ENCODE peak calls at places on chromosomes 7 and 10, in nine cellular contexts. One of them, this sample, is unnamed.

GRCh38 chr10:110426294-110427153 is 71.2 kb upstream of the DUSP5 start:
- DNase-seq in SK-N-SH: no peak
- DNase-seq in GM12865: peak
- DNase-seq in tibial nerve: peak
- DNase-seq in CD8-positive, alpha-beta T cell: no peak
- DNase-seq in dorsolateral prefrontal cortex: no peak
- DNase-seq in A549: peak
- DNase-seq in cardiac muscle cell: peak
- DNase-seq in psoas muscle: no peak
- DNase-seq in this sample: peak

GRCh38 chr7:85125679-85126078 is 61.2 kb downstream of the SEMA3D start:
- DNase-seq in psoas muscle: no peak
- DNase-seq in A549: no peak
- DNase-seq in CD8-positive, alpha-beta T cell: no peak
- DNase-seq in GM12865: no peak
- DNase-seq in cardiac muscle cell: no peak
- DNase-seq in SK-N-SH: peak
- DNase-seq in dorsolateral prefrontal cortex: no peak
- DNase-seq in tibial nerve: no peak
- DNase-seq in this sample: peak

GRCh38 chr10:3173173-3173878 is 744 bp upstream of the PITRM1 start:
- DNase-seq in A549: peak
- DNase-seq in dorsolateral prefrontal cortex: no peak
- DNase-seq in SK-N-SH: no peak
- DNase-seq in cardiac muscle cell: no peak
- DNase-seq in CD8-positive, alpha-beta T cell: no peak
- DNase-seq in GM12865: peak
- DNase-seq in tibial nerve: no peak
- DNase-seq in psoas muscle: no peak
- DNase-seq in this sample: no peak

GRCh38 chr10:132058793-132059759 is 6.7 kb upstream of the JAKMIP3 start:
- DNase-seq in cardiac muscle cell: no peak
- DNase-seq in A549: no peak
- DNase-seq in CD8-positive, alpha-beta T cell: no peak
- DNase-seq in GM12865: no peak
- DNase-seq in psoas muscle: no peak
- DNase-seq in dorsolateral prefrontal cortex: no peak
- DNase-seq in SK-N-SH: no peak
- DNase-seq in tibial nerve: no peak
- DNase-seq in this sample: no peak

GRCh38 chr10:49502358-49502757 is 36.6 kb downstream of the ERCC6 start:
- DNase-seq in CD8-positive, alpha-beta T cell: no peak
- DNase-seq in tibial nerve: no peak
- DNase-seq in psoas muscle: no peak
- DNase-seq in GM12865: no peak
- DNase-seq in SK-N-SH: no peak
- DNase-seq in dorsolateral prefrontal cortex: no peak
- DNase-seq in cardiac muscle cell: peak
- DNase-seq in A549: no peak
- DNase-seq in this sample: peak

GRCh38 chr7:118312966-118313365 is 88.5 kb downstream of the ANKRD7 start:
- DNase-seq in tibial nerve: no peak
- DNase-seq in cardiac muscle cell: no peak
- DNase-seq in psoas muscle: no peak
- DNase-seq in dorsolateral prefrontal cortex: no peak
- DNase-seq in GM12865: peak
- DNase-seq in SK-N-SH: no peak
- DNase-seq in CD8-positive, alpha-beta T cell: no peak
- DNase-seq in A549: no peak
- DNase-seq in this sample: no peak

GRCh38 chr7:93249749-93250148 is 17.6 kb downstream of the VPS50 start:
- DNase-seq in GM12865: no peak
- DNase-seq in A549: no peak
- DNase-seq in psoas muscle: no peak
- DNase-seq in cardiac muscle cell: peak
- DNase-seq in SK-N-SH: no peak
- DNase-seq in CD8-positive, alpha-beta T cell: no peak
- DNase-seq in dorsolateral prefrontal cortex: no peak
- DNase-seq in tibial nerve: no peak
- DNase-seq in this sample: no peak

GRCh38 chr10:51667992-51668689 is 31.3 kb downstream of the CSTF2T start:
- DNase-seq in dorsolateral prefrontal cortex: no peak
- DNase-seq in cardiac muscle cell: peak
- DNase-seq in SK-N-SH: peak
- DNase-seq in tibial nerve: no peak
- DNase-seq in CD8-positive, alpha-beta T cell: no peak
- DNase-seq in GM12865: no peak
- DNase-seq in psoas muscle: no peak
- DNase-seq in A549: no peak
- DNase-seq in this sample: peak

GRCh38 chr7:322111-322671 is 32.2 kb downstream of the FOXL3 start:
- DNase-seq in dorsolateral prefrontal cortex: peak
- DNase-seq in psoas muscle: peak
- DNase-seq in CD8-positive, alpha-beta T cell: peak
- DNase-seq in SK-N-SH: peak
- DNase-seq in A549: peak
- DNase-seq in tibial nerve: peak
- DNase-seq in GM12865: peak
- DNase-seq in cardiac muscle cell: peak
- DNase-seq in this sample: peak

GRCh38 chr7:35035511-35035921 is 1.8 kb downstream of the DPY19L1 start:
- DNase-seq in A549: peak
- DNase-seq in dorsolateral prefrontal cortex: peak
- DNase-seq in cardiac muscle cell: peak
- DNase-seq in tibial nerve: no peak
- DNase-seq in CD8-positive, alpha-beta T cell: peak
- DNase-seq in GM12865: peak
- DNase-seq in SK-N-SH: no peak
- DNase-seq in psoas muscle: no peak
- DNase-seq in this sample: peak

GRCh38 chr10:66795871-66796270 is 130.0 kb upstream of the LRRTM3 start:
- DNase-seq in tibial nerve: no peak
- DNase-seq in A549: no peak
- DNase-seq in SK-N-SH: no peak
- DNase-seq in CD8-positive, alpha-beta T cell: no peak
- DNase-seq in GM12865: no peak
- DNase-seq in psoas muscle: no peak
- DNase-seq in dorsolateral prefrontal cortex: no peak
- DNase-seq in cardiac muscle cell: no peak
- DNase-seq in this sample: no peak

GRCh38 chr10:6195376-6195775 is 7.4 kb upstream of the PFKFB3 start:
- DNase-seq in dorsolateral prefrontal cortex: no peak
- DNase-seq in SK-N-SH: no peak
- DNase-seq in tibial nerve: no peak
- DNase-seq in A549: no peak
- DNase-seq in psoas muscle: no peak
- DNase-seq in CD8-positive, alpha-beta T cell: no peak
- DNase-seq in cardiac muscle cell: peak
- DNase-seq in GM12865: no peak
- DNase-seq in this sample: peak

GRCh38 chr7:82818091-82818620 is 344.5 kb downstream of the PCLO start:
- DNase-seq in cardiac muscle cell: no peak
- DNase-seq in A549: no peak
- DNase-seq in dorsolateral prefrontal cortex: no peak
- DNase-seq in SK-N-SH: no peak
- DNase-seq in psoas muscle: no peak
- DNase-seq in tibial nerve: no peak
- DNase-seq in GM12865: no peak
- DNase-seq in CD8-positive, alpha-beta T cell: no peak
- DNase-seq in this sample: no peak

GRCh38 chr10:103605359-103606156 is 112.1 kb downstream of the NEURL1 start:
- DNase-seq in SK-N-SH: peak
- DNase-seq in CD8-positive, alpha-beta T cell: peak
- DNase-seq in psoas muscle: peak
- DNase-seq in dorsolateral prefrontal cortex: peak
- DNase-seq in tibial nerve: peak
- DNase-seq in cardiac muscle cell: peak
- DNase-seq in GM12865: peak
- DNase-seq in A549: peak
- DNase-seq in this sample: peak

GRCh38 chr10:43133196-43133808 is 4.9 kb upstream of the CSGALNACT2 start:
- DNase-seq in psoas muscle: no peak
- DNase-seq in SK-N-SH: no peak
- DNase-seq in dorsolateral prefrontal cortex: no peak
- DNase-seq in GM12865: no peak
- DNase-seq in A549: no peak
- DNase-seq in tibial nerve: peak
- DNase-seq in CD8-positive, alpha-beta T cell: peak
- DNase-seq in cardiac muscle cell: no peak
- DNase-seq in this sample: no peak

GRCh38 chr7:55308186-55308929 is 56.8 kb upstream of the LANCL2 start:
- DNase-seq in SK-N-SH: no peak
- DNase-seq in cardiac muscle cell: peak
- DNase-seq in GM12865: no peak
- DNase-seq in dorsolateral prefrontal cortex: no peak
- DNase-seq in psoas muscle: no peak
- DNase-seq in tibial nerve: no peak
- DNase-seq in A549: no peak
- DNase-seq in CD8-positive, alpha-beta T cell: no peak
- DNase-seq in this sample: peak

DNA sequence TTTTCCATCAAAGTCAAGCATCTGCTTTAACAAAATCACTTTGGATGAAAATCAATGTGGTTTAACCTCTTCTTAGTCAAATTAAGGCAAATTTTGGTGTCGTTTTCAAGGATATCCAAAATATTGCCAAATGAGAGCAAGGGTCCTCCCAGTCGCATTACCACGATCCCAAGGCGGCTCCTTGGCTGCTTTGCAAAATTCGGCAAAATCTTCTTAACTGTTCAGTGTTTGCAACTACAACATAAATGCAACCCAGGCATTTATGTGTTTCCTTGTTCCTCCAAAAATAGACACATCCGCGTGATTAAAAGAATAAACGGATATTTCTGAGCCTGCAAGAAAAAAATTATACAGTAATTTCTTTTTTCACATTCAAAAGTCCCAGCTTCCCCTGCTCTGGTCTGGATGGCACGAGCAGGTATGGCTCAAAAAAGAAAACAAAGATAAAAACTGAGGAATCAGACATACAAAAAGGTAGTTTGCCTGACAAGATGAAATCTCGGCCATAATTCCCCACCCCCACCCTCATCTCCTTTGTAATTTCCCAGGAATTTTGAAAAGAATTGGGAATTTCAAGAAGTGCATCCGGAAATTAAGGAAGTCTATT is 6.1 kb downstream of the SKIDA1 start:
- DNase-seq in GM12865: no peak
- DNase-seq in dorsolateral prefrontal cortex: no peak
- DNase-seq in SK-N-SH: no peak
- DNase-seq in tibial nerve: no peak
- DNase-seq in A549: no peak
- DNase-seq in cardiac muscle cell: no peak
- DNase-seq in CD8-positive, alpha-beta T cell: no peak
- DNase-seq in psoas muscle: no peak
- DNase-seq in this sample: no peak
- H3K4me3 ChIP-seq in GM12865: peak
- H3K4me3 ChIP-seq in dorsolateral prefrontal cortex: peak
- H3K4me3 ChIP-seq in SK-N-SH: peak
- H3K4me3 ChIP-seq in tibial nerve: peak
- H3K4me3 ChIP-seq in A549: peak
- H3K4me3 ChIP-seq in cardiac muscle cell: peak
- H3K4me3 ChIP-seq in CD8-positive, alpha-beta T cell: no peak
- H3K4me3 ChIP-seq in psoas muscle: peak
- H3K4me3 ChIP-seq in this sample: peak

DNA sequence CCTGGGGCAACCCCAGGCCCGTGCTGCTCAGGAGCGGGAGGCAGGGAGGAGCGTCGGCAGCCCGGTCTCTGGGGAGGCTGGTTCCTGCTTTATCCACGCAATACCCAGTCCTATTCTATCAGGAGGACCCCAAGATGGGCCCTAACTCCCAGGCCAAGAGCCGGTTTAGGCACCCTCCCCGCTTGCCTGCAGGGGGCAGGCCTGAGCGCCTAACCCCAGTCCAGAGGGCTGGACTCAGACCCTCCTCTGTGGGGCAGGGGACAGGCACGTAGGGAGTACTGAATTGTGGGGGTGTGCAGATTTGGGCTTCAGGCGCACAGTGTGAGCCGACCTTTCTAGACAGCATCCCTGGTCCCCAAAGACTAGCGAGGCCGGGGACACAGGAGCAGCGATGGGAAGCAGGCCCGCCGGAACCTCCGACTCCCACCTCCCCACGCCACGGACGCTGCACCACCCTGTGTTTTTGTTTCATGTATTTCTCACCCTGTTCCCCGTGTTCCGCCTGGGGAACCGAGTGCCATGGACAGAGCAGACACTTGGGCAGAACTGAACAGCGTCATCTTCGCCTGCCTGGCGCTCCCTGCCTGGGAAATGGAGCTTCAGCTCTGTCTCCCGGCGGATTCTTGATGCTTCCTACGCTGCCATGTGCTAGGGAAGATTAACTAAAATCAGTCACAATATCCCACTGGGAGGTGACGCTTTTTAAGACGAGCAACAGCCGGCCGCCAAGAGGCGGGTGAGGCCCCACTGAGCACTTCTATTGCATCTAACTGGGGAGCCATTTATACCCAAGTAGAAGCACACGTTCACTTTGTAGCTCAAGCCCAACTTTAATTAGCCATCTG is 5.3 kb downstream of the NUDT1 start:
- DNase-seq in GM12865: peak
- DNase-seq in cardiac muscle cell: peak
- DNase-seq in tibial nerve: no peak
- DNase-seq in psoas muscle: no peak
- DNase-seq in dorsolateral prefrontal cortex: peak
- DNase-seq in SK-N-SH: peak
- DNase-seq in CD8-positive, alpha-beta T cell: no peak
- DNase-seq in A549: peak
- DNase-seq in this sample: peak
- TF ChIP-seq CTCF in GM12865: peak
- TF ChIP-seq CTCF in cardiac muscle cell: peak
- TF ChIP-seq CTCF in tibial nerve: peak
- TF ChIP-seq CTCF in psoas muscle: peak
- TF ChIP-seq CTCF in dorsolateral prefrontal cortex: peak
- TF ChIP-seq CTCF in SK-N-SH: peak
- TF ChIP-seq CTCF in CD8-positive, alpha-beta T cell: peak
- TF ChIP-seq CTCF in A549: peak
- TF ChIP-seq CTCF in this sample: peak

DNA sequence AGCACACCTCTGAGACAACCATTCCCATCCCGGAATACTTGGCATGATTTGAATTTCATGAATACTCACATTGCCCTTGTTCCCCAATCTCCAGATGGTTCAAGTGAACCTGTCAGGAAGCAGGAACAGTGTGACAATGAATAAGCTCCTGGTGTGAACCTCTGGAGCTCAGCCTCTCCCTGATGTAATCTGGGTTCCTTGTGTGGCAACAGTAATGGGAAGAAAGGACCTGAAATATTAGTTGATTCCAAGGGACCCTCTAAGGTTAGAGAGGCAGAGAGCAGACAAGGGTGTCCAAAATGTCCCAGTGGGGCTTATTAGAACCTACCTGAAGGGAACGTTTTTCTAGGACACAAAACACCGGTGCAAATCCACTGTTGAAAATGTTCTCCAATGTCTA is 8.5 kb downstream of the OR2A7 start:
- DNase-seq in CD8-positive, alpha-beta T cell: no peak
- DNase-seq in GM12865: peak
- DNase-seq in dorsolateral prefrontal cortex: no peak
- DNase-seq in A549: no peak
- DNase-seq in SK-N-SH: no peak
- DNase-seq in psoas muscle: no peak
- DNase-seq in tibial nerve: no peak
- DNase-seq in cardiac muscle cell: peak
- DNase-seq in this sample: no peak
- H3K4me3 ChIP-seq in CD8-positive, alpha-beta T cell: no peak
- H3K4me3 ChIP-seq in GM12865: no peak
- H3K4me3 ChIP-seq in dorsolateral prefrontal cortex: no peak
- H3K4me3 ChIP-seq in A549: no peak
- H3K4me3 ChIP-seq in SK-N-SH: no peak
- H3K4me3 ChIP-seq in psoas muscle: no peak
- H3K4me3 ChIP-seq in tibial nerve: no peak
- H3K4me3 ChIP-seq in cardiac muscle cell: no peak
- H3K4me3 ChIP-seq in this sample: no peak

GRCh38 chr7:115748123-115748738 is 282.3 kb downstream of the TFEC start:
- DNase-seq in A549: no peak
- DNase-seq in psoas muscle: no peak
- DNase-seq in SK-N-SH: no peak
- DNase-seq in cardiac muscle cell: no peak
- DNase-seq in GM12865: peak
- DNase-seq in dorsolateral prefrontal cortex: no peak
- DNase-seq in CD8-positive, alpha-beta T cell: no peak
- DNase-seq in tibial nerve: no peak
- DNase-seq in this sample: peak
- TF ChIP-seq CTCF in A549: peak
- TF ChIP-seq CTCF in psoas muscle: no peak
- TF ChIP-seq CTCF in SK-N-SH: peak
- TF ChIP-seq CTCF in cardiac muscle cell: peak
- TF ChIP-seq CTCF in GM12865: peak
- TF ChIP-seq CTCF in dorsolateral prefrontal cortex: no peak
- TF ChIP-seq CTCF in CD8-positive, alpha-beta T cell: no peak
- TF ChIP-seq CTCF in tibial nerve: no peak
- TF ChIP-seq CTCF in this sample: peak

This sample was measured in foreskin fibroblast.